ENCODE peak calls at places on chromosomes 11 and 22, in five cellular contexts. X is RWPE2, K is GM23248, Y is DND-41, C is ovary. Z is an unnamed sample.
A peak's percentile ranks its signal among the peaks of the same experiment; 100 is the strongest.

GRCh38 chr11:74055938-74056337 is 47.1 kb upstream of the UCP3 start:
- DNase-seq in X (no peak), K (peak; percentile 80), Y (no peak), C (no peak), Z (no peak)

GRCh38 chr11:118975771-118976709 is 4.5 kb downstream of the FOXR1 start:
- DNase-seq in X (no peak), K (peak; percentile 9), Y (no peak), C (no peak), Z (no peak)

GRCh38 chr11:61293869-61294716 is 1.0 kb downstream of the VWCE start:
- DNase-seq in X (no peak), K (peak; percentile 75), Y (peak; percentile 37), C (peak; percentile 94), Z (no peak)

GRCh38 chr11:96338910-96339703 is 3.9 kb downstream of the MAML2 start:
- DNase-seq in X (no peak), K (peak; percentile 91), Y (peak; percentile 68), C (peak; percentile 57), Z (no peak)

GRCh38 chr22:29251265-29251664 is 16.5 kb downstream of the RHBDD3 start:
- DNase-seq in X (no peak), K (no peak), Y (no peak), C (no peak), Z (no peak)

GRCh38 chr22:37018086-37018814 is 997 bp downstream of the TST start:
- DNase-seq in X (no peak), K (no peak), Y (no peak), C (no peak), Z (no peak)

GRCh38 chr11:65787649-65788622 is 1.1 kb downstream of the OVOL1 start:
- DNase-seq in X (no peak), K (peak; percentile 30), Y (no peak), C (no peak), Z (no peak)

GRCh38 chr11:94793822-94794221 is 25.7 kb downstream of the AMOTL1 start:
- DNase-seq in X (no peak), K (peak; percentile 56), Y (no peak), C (no peak), Z (no peak)

GRCh38 chr22:38469306-38469781 is 1.4 kb downstream of the KDELR3 start:
- DNase-seq in X (no peak), K (no peak), Y (no peak), C (no peak), Z (no peak)

GRCh38 chr11:24295360-24295759 is 201.5 kb upstream of the LUZP2 start:
- DNase-seq in X (no peak), K (no peak), Y (peak; percentile 17), C (no peak), Z (no peak)

GRCh38 chr11:72084960-72085359 is 4.3 kb downstream of the LRRC51 start:
- DNase-seq in X (no peak), K (no peak), Y (no peak), C (no peak), Z (no peak)

GRCh38 chr11:116932182-116932581 is 94.8 kb upstream of the APOA1 start:
- DNase-seq in X (no peak), K (no peak), Y (no peak), C (no peak), Z (no peak)

GRCh38 chr11:66906077-66906929 is 49.4 kb downstream of the LRFN4 start:
- DNase-seq in X (no peak), K (peak; percentile 26), Y (no peak), C (peak; percentile 78), Z (no peak)

GRCh38 chr22:46260038-46260437 is 3.1 kb downstream of the PKDREJ start:
- DNase-seq in X (no peak), K (no peak), Y (no peak), C (peak; percentile 7), Z (no peak)

GRCh38 chr22:47303161-47303890 is 540.9 kb downstream of the TBC1D22A start:
- DNase-seq in X (no peak), K (no peak), Y (no peak), C (no peak), Z (no peak)

GRCh38 chr11:44971185-44971584 is 20.5 kb upstream of the TP53I11 start:
- DNase-seq in X (no peak), K (no peak), Y (no peak), C (no peak), Z (no peak)

GRCh38 chr11:112249871-112250590 is 10.6 kb downstream of the PLET1 start:
- DNase-seq in X (no peak), K (peak; percentile 12), Y (no peak), C (no peak), Z (no peak)

GRCh38 chr11:108253176-108253575 is 30.3 kb downstream of the ATM start:
- DNase-seq in X (no peak), K (peak; percentile 32), Y (no peak), C (no peak), Z (no peak)

GRCh38 chr11:12293486-12293885 is 83.9 kb upstream of the PARVA start:
- DNase-seq in X (no peak), K (no peak), Y (no peak), C (no peak), Z (no peak)

GRCh38 chr11:129930306-129930705 is 34.9 kb upstream of the NFRKB start:
- DNase-seq in X (no peak), K (peak; percentile 18), Y (no peak), C (no peak), Z (no peak)

GRCh38 chr11:73838443-73839122 is 38.1 kb downstream of the COA4 start:
- DNase-seq in X (no peak), K (peak; percentile 33), Y (no peak), C (no peak), Z (no peak)

GRCh38 chr11:6911946-6912345 is 8.9 kb upstream of the OR2D3 start:
- DNase-seq in X (no peak), K (peak; percentile 44), Y (no peak), C (no peak), Z (no peak)

GRCh38 chr11:131370901-131371790 is 731 bp downstream of the NTM start:
- DNase-seq in X (no peak), K (no peak), Y (no peak), C (no peak), Z (no peak)

GRCh38 chr11:128848815-128849455 is 18.2 kb downstream of the KCNJ1 start:
- DNase-seq in X (no peak), K (peak; percentile 60), Y (peak; percentile 45), C (no peak), Z (peak; percentile 31)

GRCh38 chr22:39496131-39496838 is 5.8 kb upstream of the MIEF1 start:
- DNase-seq in X (no peak), K (peak; percentile 87), Y (peak; percentile 48), C (peak; percentile 80), Z (peak; percentile 14)
- H3K27ac ChIP-seq in X (no peak overlapping the region), K (no peak overlapping the region), Y (no peak overlapping the region), C (no peak overlapping the region), Z (no peak overlapping the region)

GRCh38 chr22:23037429-23038333 is 32.6 kb upstream of the GNAZ start:
- DNase-seq in X (no peak), K (no peak), Y (no peak), C (no peak), Z (no peak)
- H3K27me3 ChIP-seq in X (no peaks in the 10 kb centered on the region), K (peaks cover 6% of the 10 kb centered on the region), Y (no peaks in the 10 kb centered on the region), C (no peaks in the 10 kb centered on the region), Z (no peaks in the 10 kb centered on the region)

DNA sequence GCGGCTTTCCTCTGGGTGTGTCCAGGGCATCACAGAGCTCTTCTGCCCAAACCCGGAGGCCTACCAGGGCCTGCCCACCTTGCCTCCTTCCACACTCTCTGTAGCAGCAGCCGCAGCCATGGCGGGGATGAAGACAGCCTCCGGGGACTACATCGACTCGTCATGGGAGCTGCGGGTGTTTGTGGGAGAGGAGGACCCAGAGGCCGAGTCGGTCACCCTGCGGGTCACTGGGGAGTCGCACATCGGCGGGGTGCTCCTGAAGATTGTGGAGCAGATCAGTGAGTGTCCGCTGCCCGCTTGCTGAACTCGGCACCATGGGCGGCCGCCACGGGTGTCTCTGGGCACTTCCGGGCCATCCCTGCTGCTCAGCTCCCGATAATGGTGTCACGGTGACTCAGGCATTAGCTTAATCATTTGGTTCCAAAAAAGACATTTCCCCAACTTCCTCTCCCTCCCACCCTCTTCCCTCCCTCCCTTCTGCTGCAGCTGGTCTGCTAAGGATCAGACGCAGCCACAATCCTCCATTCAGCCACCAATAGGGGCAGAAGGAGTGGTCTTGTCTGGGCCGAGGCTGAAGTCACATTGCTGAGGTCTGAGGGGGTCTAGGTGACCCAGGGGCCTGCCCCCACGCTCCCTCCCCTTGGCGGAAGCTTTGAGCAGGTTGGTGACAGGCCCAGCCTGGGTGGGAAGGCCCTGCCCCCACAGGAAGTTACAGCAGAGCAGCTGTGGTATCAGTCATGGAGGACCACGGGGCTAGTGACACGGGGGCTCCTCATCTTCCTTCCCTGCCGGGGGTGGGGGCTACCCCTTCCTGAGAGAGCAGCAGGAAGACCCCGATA is 945 bp downstream of the FERMT3 start:
- DNase-seq in X (no peak), K (peak; percentile 90), Y (peak; percentile 93), C (peak; percentile 60), Z (peak; percentile 46)
- H3K4me1 ChIP-seq in X (no peaks in the 10 kb centered on the region), K (peaks cover 13% of the 10 kb centered on the region), Y (peaks cover 46% of the 10 kb centered on the region), C (peaks cover 10% of the 10 kb centered on the region), Z (peaks cover 43% of the 10 kb centered on the region)

GRCh38 chr11:2767071-2767470 is 67.3 kb upstream of the KCNQ1OT1 start:
- DNase-seq in X (no peak), K (no peak), Y (no peak), C (no peak), Z (no peak)

GRCh38 chr11:2766166-2766565 is 66.4 kb upstream of the KCNQ1OT1 start:
- DNase-seq in X (no peak), K (no peak), Y (no peak), C (no peak), Z (no peak)

GRCh38 chr11:2767751-2768150 is 68.0 kb upstream of the KCNQ1OT1 start:
- DNase-seq in X (no peak), K (no peak), Y (no peak), C (no peak), Z (no peak)

GRCh38 chr11:2763939-2764338 is 64.1 kb upstream of the KCNQ1OT1 start:
- DNase-seq in X (no peak), K (no peak), Y (no peak), C (no peak), Z (no peak)

DNA sequence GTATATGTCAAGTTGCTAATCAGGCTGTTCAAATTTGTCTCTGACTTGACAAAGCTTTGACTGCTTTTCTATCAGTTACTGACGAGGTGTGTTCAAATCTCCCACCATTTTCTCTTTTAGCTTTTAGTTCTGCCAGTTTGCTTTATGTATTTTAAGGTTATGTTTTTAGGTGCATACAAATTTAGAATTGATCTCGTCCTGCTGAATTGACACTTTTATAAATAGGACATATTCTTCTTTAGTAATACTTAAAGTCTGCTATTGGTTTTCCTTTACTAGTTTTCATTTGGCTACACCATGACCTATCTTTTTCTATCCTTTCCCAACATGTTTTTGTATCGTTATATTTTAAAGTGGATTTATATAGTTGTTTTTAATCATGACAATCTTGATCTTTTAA is 65.7 kb upstream of the KCNQ1OT1 start:
- DNase-seq in X (no peak), K (no peak), Y (no peak), C (no peak), Z (no peak)
- H3K27ac ChIP-seq in X (no peak overlapping the region), K (no peak overlapping the region), Y (no peak overlapping the region), C (no peak overlapping the region), Z (no peak overlapping the region)

GRCh38 chr22:49269371-49269770 is 558.3 kb downstream of the BRD1 start:
- DNase-seq in X (no peak), K (no peak), Y (no peak), C (no peak), Z (no peak)
- H3K27me3 ChIP-seq in X (no peaks in the 10 kb centered on the region), K (no peaks in the 10 kb centered on the region), Y (no peaks in the 10 kb centered on the region), C (no peaks in the 10 kb centered on the region), Z (no peaks in the 10 kb centered on the region)

DNA sequence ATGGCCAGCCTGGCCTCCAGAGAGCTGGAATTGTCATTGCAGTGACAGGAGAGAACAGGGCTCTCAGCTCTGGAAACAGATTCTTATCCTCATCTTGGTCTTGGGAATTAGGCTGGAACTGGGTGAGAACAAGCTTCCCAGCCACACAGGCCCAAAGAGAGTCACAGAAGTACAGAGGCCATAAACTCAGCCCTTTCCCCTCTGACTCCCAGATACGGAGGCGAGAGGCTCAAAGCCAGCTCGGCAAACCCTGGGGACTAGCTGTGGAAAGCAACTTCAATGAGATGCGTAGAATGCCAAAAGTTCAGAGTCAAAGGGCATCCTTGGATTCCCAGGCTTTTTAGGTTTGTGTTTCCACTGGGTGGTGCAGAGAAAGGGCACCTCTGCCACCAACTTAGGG is 14.3 kb upstream of the ABCC8 start:
- DNase-seq in X (no peak), K (no peak), Y (no peak), C (no peak), Z (no peak)
- H3K4me1 ChIP-seq in X (no peaks in the 10 kb centered on the region), K (no peaks in the 10 kb centered on the region), Y (peaks cover 8% of the 10 kb centered on the region), C (no peaks in the 10 kb centered on the region), Z (no peaks in the 10 kb centered on the region)

Z was measured in effector memory CD4-positive, alpha-beta T cell.